ENCODE peak calls at places on chromosomes 6 and 20, in six cellular contexts. One of them, this sample, is unnamed.

GRCh38 chr20:54438166-54438565 is 37.2 kb upstream of the DOK5 start:
- DNase-seq in gastrocnemius medialis: no peak
- DNase-seq in cardiac muscle cell: no peak
- DNase-seq in fibroblast of lung: no peak
- DNase-seq in right lobe of liver: no peak
- DNase-seq in H7: no peak
- DNase-seq in this sample: no peak

GRCh38 chr6:36556281-36556680 is 9.0 kb upstream of the STK38 start:
- DNase-seq in gastrocnemius medialis: no peak
- DNase-seq in cardiac muscle cell: no peak
- DNase-seq in fibroblast of lung: no peak
- DNase-seq in right lobe of liver: no peak
- DNase-seq in H7: no peak
- DNase-seq in this sample: no peak

GRCh38 chr6:23301546-23301945 is 732.2 kb downstream of the HDGFL1 start:
- DNase-seq in gastrocnemius medialis: no peak
- DNase-seq in cardiac muscle cell: no peak
- DNase-seq in fibroblast of lung: no peak
- DNase-seq in right lobe of liver: no peak
- DNase-seq in H7: no peak
- DNase-seq in this sample: peak; percentile 4

GRCh38 chr6:52499681-52500239 is 77.1 kb downstream of the TRAM2 start:
- DNase-seq in gastrocnemius medialis: peak; percentile 42
- DNase-seq in cardiac muscle cell: no peak
- DNase-seq in fibroblast of lung: no peak
- DNase-seq in right lobe of liver: no peak
- DNase-seq in H7: no peak
- DNase-seq in this sample: no peak

GRCh38 chr6:34414999-34415858 is 10.6 kb downstream of the RPS10 start:
- DNase-seq in gastrocnemius medialis: peak; percentile 51
- DNase-seq in cardiac muscle cell: peak; percentile 88
- DNase-seq in fibroblast of lung: peak; percentile 83
- DNase-seq in right lobe of liver: no peak
- DNase-seq in H7: no peak
- DNase-seq in this sample: peak; percentile 73

GRCh38 chr6:145569140-145569539 is 166.2 kb downstream of the EPM2A start:
- DNase-seq in gastrocnemius medialis: no peak
- DNase-seq in cardiac muscle cell: no peak
- DNase-seq in fibroblast of lung: peak; percentile 49
- DNase-seq in right lobe of liver: no peak
- DNase-seq in H7: no peak
- DNase-seq in this sample: peak; percentile 7

GRCh38 chr6:113009682-113010081 is 662.6 kb downstream of the RFPL4B start:
- DNase-seq in gastrocnemius medialis: no peak
- DNase-seq in cardiac muscle cell: peak; percentile 46
- DNase-seq in fibroblast of lung: no peak
- DNase-seq in right lobe of liver: no peak
- DNase-seq in H7: no peak
- DNase-seq in this sample: peak; percentile 72

GRCh38 chr20:13009682-13010406 is 1.1 kb downstream of the SPTLC3 start:
- DNase-seq in gastrocnemius medialis: no peak
- DNase-seq in cardiac muscle cell: peak; percentile 97
- DNase-seq in fibroblast of lung: peak; percentile 99
- DNase-seq in right lobe of liver: no peak
- DNase-seq in H7: no peak
- DNase-seq in this sample: peak; percentile 88

GRCh38 chr6:170296746-170297576 is 6.1 kb upstream of the DLL1 start:
- DNase-seq in gastrocnemius medialis: no peak
- DNase-seq in cardiac muscle cell: no peak
- DNase-seq in fibroblast of lung: no peak
- DNase-seq in right lobe of liver: no peak
- DNase-seq in H7: peak; percentile 67
- DNase-seq in this sample: no peak
- H3K4me3 ChIP-seq in gastrocnemius medialis: no peak overlapping the region
- H3K4me3 ChIP-seq in cardiac muscle cell: peak overlapping the region; percentile 38
- H3K4me3 ChIP-seq in fibroblast of lung: no peak overlapping the region
- H3K4me3 ChIP-seq in right lobe of liver: no peak overlapping the region
- H3K4me3 ChIP-seq in H7: peak overlapping the region; percentile 45
- H3K4me3 ChIP-seq in this sample: no peak overlapping the region

DNA sequence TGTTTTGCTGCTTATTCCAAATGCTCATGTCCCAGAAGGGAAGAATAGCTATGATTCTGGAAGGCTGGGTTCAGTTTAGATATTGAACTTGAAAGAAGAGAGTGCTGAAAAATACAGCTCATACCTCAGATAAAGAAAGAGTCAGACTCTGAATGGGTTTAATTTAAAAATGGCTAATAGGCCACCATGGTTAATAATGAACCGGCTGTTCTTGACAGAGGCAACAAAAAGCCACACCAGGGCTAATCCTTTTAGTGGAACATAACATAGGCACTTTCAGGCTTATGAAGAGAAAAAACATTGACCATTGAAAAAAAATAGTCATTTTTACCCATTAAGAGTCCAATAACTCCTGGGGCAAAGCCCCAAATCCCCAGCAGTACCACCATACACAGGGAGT is 59.4 kb downstream of the TNFRSF21 start:
- DNase-seq in gastrocnemius medialis: no peak
- DNase-seq in cardiac muscle cell: no peak
- DNase-seq in fibroblast of lung: no peak
- DNase-seq in right lobe of liver: no peak
- DNase-seq in H7: no peak
- DNase-seq in this sample: no peak
- H3K36me3 ChIP-seq in gastrocnemius medialis: no peaks in the 10 kb centered on the region
- H3K36me3 ChIP-seq in cardiac muscle cell: no peaks in the 10 kb centered on the region
- H3K36me3 ChIP-seq in fibroblast of lung: no peaks in the 10 kb centered on the region
- H3K36me3 ChIP-seq in right lobe of liver: no peaks in the 10 kb centered on the region
- H3K36me3 ChIP-seq in H7: peaks cover 1% of the 10 kb centered on the region
- H3K36me3 ChIP-seq in this sample: peaks cover 36% of the 10 kb centered on the region

GRCh38 chr6:1247058-1247457 is 64.8 kb upstream of the FOXQ1 start:
- DNase-seq in gastrocnemius medialis: no peak
- DNase-seq in cardiac muscle cell: no peak
- DNase-seq in fibroblast of lung: no peak
- DNase-seq in right lobe of liver: no peak
- DNase-seq in H7: no peak
- DNase-seq in this sample: no peak

GRCh38 chr6:1242439-1242838 is 69.5 kb upstream of the FOXQ1 start:
- DNase-seq in gastrocnemius medialis: no peak
- DNase-seq in cardiac muscle cell: no peak
- DNase-seq in fibroblast of lung: peak; percentile 41
- DNase-seq in right lobe of liver: no peak
- DNase-seq in H7: no peak
- DNase-seq in this sample: peak; percentile 17

GRCh38 chr6:1244941-1245340 is 67.0 kb upstream of the FOXQ1 start:
- DNase-seq in gastrocnemius medialis: no peak
- DNase-seq in cardiac muscle cell: no peak
- DNase-seq in fibroblast of lung: no peak
- DNase-seq in right lobe of liver: no peak
- DNase-seq in H7: no peak
- DNase-seq in this sample: no peak

GRCh38 chr6:1242021-1242420 is 69.9 kb upstream of the FOXQ1 start:
- DNase-seq in gastrocnemius medialis: no peak
- DNase-seq in cardiac muscle cell: no peak
- DNase-seq in fibroblast of lung: no peak
- DNase-seq in right lobe of liver: no peak
- DNase-seq in H7: no peak
- DNase-seq in this sample: no peak

GRCh38 chr6:1244278-1244677 is 67.6 kb upstream of the FOXQ1 start:
- DNase-seq in gastrocnemius medialis: no peak
- DNase-seq in cardiac muscle cell: no peak
- DNase-seq in fibroblast of lung: no peak
- DNase-seq in right lobe of liver: no peak
- DNase-seq in H7: no peak
- DNase-seq in this sample: no peak
- H3K27me3 ChIP-seq in gastrocnemius medialis: no peaks in the 10 kb centered on the region
- H3K27me3 ChIP-seq in cardiac muscle cell: no peaks in the 10 kb centered on the region
- H3K27me3 ChIP-seq in fibroblast of lung: no peaks in the 10 kb centered on the region
- H3K27me3 ChIP-seq in right lobe of liver: no peaks in the 10 kb centered on the region
- H3K27me3 ChIP-seq in H7: no peaks in the 10 kb centered on the region
- H3K27me3 ChIP-seq in this sample: peaks cover 6% of the 10 kb centered on the region

GRCh38 chr20:36062799-36063198 is 91.7 kb upstream of the EPB41L1 start:
- DNase-seq in gastrocnemius medialis: no peak
- DNase-seq in cardiac muscle cell: no peak
- DNase-seq in fibroblast of lung: no peak
- DNase-seq in right lobe of liver: no peak
- DNase-seq in H7: no peak
- DNase-seq in this sample: peak; percentile 35

GRCh38 chr20:36064661-36065426 is 89.7 kb upstream of the EPB41L1 start:
- DNase-seq in gastrocnemius medialis: peak; percentile 87
- DNase-seq in cardiac muscle cell: peak; percentile 91
- DNase-seq in fibroblast of lung: peak; percentile 78
- DNase-seq in right lobe of liver: peak; percentile 98
- DNase-seq in H7: peak; percentile 99
- DNase-seq in this sample: peak; percentile 97

GRCh38 chr20:36065427-36065998 is 89.0 kb upstream of the EPB41L1 start:
- DNase-seq in gastrocnemius medialis: no peak
- DNase-seq in cardiac muscle cell: no peak
- DNase-seq in fibroblast of lung: no peak
- DNase-seq in right lobe of liver: peak; percentile 55
- DNase-seq in H7: no peak
- DNase-seq in this sample: no peak

GRCh38 chr20:36061754-36062153 is 92.8 kb upstream of the EPB41L1 start:
- DNase-seq in gastrocnemius medialis: no peak
- DNase-seq in cardiac muscle cell: peak; percentile 44
- DNase-seq in fibroblast of lung: no peak
- DNase-seq in right lobe of liver: no peak
- DNase-seq in H7: no peak
- DNase-seq in this sample: no peak

DNA sequence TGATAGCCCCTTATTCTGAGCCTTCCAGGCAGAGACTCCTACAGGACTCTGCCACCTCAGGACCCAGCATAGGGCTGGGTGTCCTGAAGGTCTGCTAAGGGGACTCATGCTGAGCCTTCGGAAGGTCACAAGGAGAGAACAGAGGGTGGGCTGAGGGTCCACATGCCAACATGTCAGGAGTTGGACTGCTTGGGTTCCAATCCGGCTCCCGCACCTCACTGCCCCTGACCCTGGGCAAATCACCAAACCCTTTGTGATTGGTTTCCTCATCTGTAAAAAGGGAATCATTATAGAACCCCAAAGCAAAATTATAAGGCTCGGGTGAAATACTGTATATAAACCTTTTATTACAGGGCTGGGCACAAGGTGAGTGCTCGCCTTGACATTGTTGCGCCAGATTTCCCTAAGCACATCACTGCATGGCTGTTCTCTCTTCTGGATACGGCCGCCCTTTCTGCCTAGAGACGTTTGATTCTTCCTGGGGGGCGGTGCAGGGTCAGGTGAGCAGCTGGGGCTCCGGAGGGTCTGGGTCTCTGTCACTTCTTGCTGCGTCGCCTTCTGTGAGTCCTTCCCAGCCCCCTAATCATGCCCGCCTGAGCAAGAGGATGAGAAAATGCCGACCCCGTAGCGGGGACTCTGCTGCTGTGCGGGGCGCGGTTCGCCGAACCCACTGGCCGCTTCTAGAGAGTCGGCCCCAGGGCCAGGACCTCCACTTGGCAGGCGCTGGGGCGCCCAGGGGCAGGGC is 90.5 kb upstream of the EPB41L1 start:
- DNase-seq in gastrocnemius medialis: no peak
- DNase-seq in cardiac muscle cell: no peak
- DNase-seq in fibroblast of lung: no peak
- DNase-seq in right lobe of liver: no peak
- DNase-seq in H7: no peak
- DNase-seq in this sample: peak; percentile 27
- H3K4me3 ChIP-seq in gastrocnemius medialis: peak overlapping the region; percentile 65
- H3K4me3 ChIP-seq in cardiac muscle cell: peak overlapping the region; percentile 27
- H3K4me3 ChIP-seq in fibroblast of lung: peak overlapping the region; percentile 62
- H3K4me3 ChIP-seq in right lobe of liver: peak overlapping the region; percentile 50
- H3K4me3 ChIP-seq in H7: peak overlapping the region; percentile 56
- H3K4me3 ChIP-seq in this sample: peak overlapping the region; percentile 78